ENCODE peak calls at places on chromosomes 13 and 19, in six cellular contexts. Q is NCI-H748 treated with DMSO at 0.1 percent for 48 hours; V is NCI-H226; I is activated CD4-positive, alpha-beta T cell treated with anti-CD3 and anti-CD28 coated beads, Interleukin-2, amount 50 U/mL, for 48 hours; X is fibroblast of villous mesenchyme; P is iPS-NIHi11. N is an unnamed sample.

GRCh38 chr19:15365264-15365663 is 14.3 kb downstream of the AKAP8 start:
- DNase-seq in P (no peak), I (no peak), Q (no peak), X (no peak), V (no peak), N (no peak)

GRCh38 chr19:10662384-10663251 is 8.5 kb downstream of the ILF3 start:
- DNase-seq in V (no peak), Q (no peak), I (peak), X (no peak), P (no peak), N (peak)

GRCh38 chr19:19105365-19106060 is 32.8 kb downstream of the TMEM161A start:
- DNase-seq in V (no peak), P (peak), X (peak), I (no peak), Q (no peak), N (peak)

GRCh38 chr19:53094749-53095575 is 8.3 kb downstream of the ZNF160 start:
- DNase-seq in Q (no peak), I (no peak), X (no peak), V (no peak), P (peak), N (peak)

GRCh38 chr19:17332677-17333581 is 1.7 kb downstream of the ANO8 start:
- DNase-seq in I (peak), X (peak), V (peak), P (peak), Q (no peak), N (peak)

GRCh38 chr13:111629933-111630332 is 309.5 kb downstream of the TEX29 start:
- DNase-seq in X (no peak), V (no peak), I (no peak), Q (peak), P (no peak), N (no peak)

GRCh38 chr19:3136684-3137055 is 837 bp downstream of the GNA15 start:
- DNase-seq in V (no peak), P (no peak), X (no peak), I (no peak), Q (no peak), N (no peak)

GRCh38 chr13:110759710-110760109 is 46.2 kb downstream of the ING1 start:
- DNase-seq in X (peak), Q (no peak), I (no peak), P (no peak), V (peak), N (no peak)

GRCh38 chr19:11244846-11245589 is 5.6 kb downstream of the ANGPTL8 start:
- DNase-seq in P (no peak), I (no peak), X (no peak), V (no peak), Q (no peak), N (no peak)

GRCh38 chr19:43651758-43652545 is 12.3 kb upstream of the CADM4 start:
- DNase-seq in Q (peak), X (peak), I (peak), V (peak), P (peak), N (peak)

GRCh38 chr13:34361528-34361927 is 543.6 kb downstream of the RFC3 start:
- DNase-seq in I (no peak), Q (no peak), X (peak), V (no peak), P (no peak), N (no peak)

GRCh38 chr13:84816567-84817133 is 934.4 kb upstream of the SLITRK1 start:
- DNase-seq in V (no peak), X (no peak), I (no peak), P (no peak), Q (no peak), N (no peak)

GRCh38 chr19:13505761-13506549 is at the start of gene CACNA1A:
- DNase-seq in I (peak), X (no peak), V (no peak), P (peak), Q (no peak), N (no peak)

GRCh38 chr13:20127563-20128458 is 33.0 kb downstream of the GJA3 start:
- DNase-seq in X (peak), P (peak), V (no peak), I (peak), Q (peak), N (no peak)

GRCh38 chr19:6730941-6731670 is 6.3 kb downstream of the GPR108 start:
- DNase-seq in V (no peak), I (no peak), P (no peak), X (no peak), Q (no peak), N (no peak)

GRCh38 chr19:511101-511841 is 4.0 kb downstream of the TPGS1 start:
- DNase-seq in I (peak), V (no peak), Q (peak), X (no peak), P (no peak), N (peak)

GRCh38 chr19:10871711-10872550 is 578 bp downstream of the CARM1 start:
- DNase-seq in X (no peak), V (no peak), Q (no peak), P (peak), I (peak), N (peak)

GRCh38 chr13:94433055-94433947 is 46.2 kb downstream of the DCT start:
- DNase-seq in Q (peak), I (peak), X (peak), P (peak), V (no peak), N (peak)

GRCh38 chr13:106479849-106480400 is 55.5 kb downstream of the EFNB2 start:
- DNase-seq in V (no peak), P (no peak), X (no peak), Q (no peak), I (no peak), N (no peak)

GRCh38 chr19:17777840-17778620 is 16.9 kb upstream of the B3GNT3 start:
- DNase-seq in P (peak), X (peak), V (peak), I (peak), Q (no peak), N (peak)

GRCh38 chr19:4016486-4016885 is 8.9 kb downstream of the PIAS4 start:
- DNase-seq in X (no peak), I (no peak), V (no peak), Q (no peak), P (peak), N (no peak)

N was measured in K562.